ENCODE peak calls at places on chromosomes 1 and 21, in seven cellular contexts. T, Q, N, W, R, Y and Z are unnamed samples.

GRCh38 chr1:192788184-192788583 is 20.7 kb upstream of the RGS2 start:
- DNase-seq in W (peak; percentile 87), R (peak; percentile 35), Y (peak; percentile 14), T (peak; percentile 23), N (peak; percentile 61), Q (peak; percentile 47), Z (peak; percentile 76)

GRCh38 chr1:67299296-67299695 is 8.4 kb upstream of the IL12RB2 start:
- DNase-seq in Y (no peak), N (no peak), T (no peak), Q (no peak), W (no peak), R (no peak), Z (no peak)

GRCh38 chr1:87086120-87086519 is 171.7 kb downstream of the HS2ST1 start:
- DNase-seq in Y (no peak), N (no peak), Q (no peak), W (no peak), R (no peak), T (no peak), Z (no peak)

GRCh38 chr1:65681101-65681500 is 111.6 kb upstream of the PDE4B start:
- DNase-seq in Q (peak; percentile 34), N (no peak), W (peak; percentile 81), Y (no peak), R (no peak), T (no peak), Z (peak; percentile 68)

GRCh38 chr1:14780271-14780670 is 181.8 kb downstream of the KAZN start:
- DNase-seq in W (no peak), T (no peak), N (peak; percentile 96), Q (no peak), Y (peak; percentile 46), R (no peak), Z (no peak)

GRCh38 chr1:92748138-92748537 is 36.8 kb downstream of the EVI5 start:
- DNase-seq in W (no peak), Q (no peak), Y (no peak), T (no peak), N (no peak), R (no peak), Z (no peak)

GRCh38 chr1:116130376-116130775 is 19.2 kb downstream of the MAB21L3 start:
- DNase-seq in N (no peak), Y (no peak), Q (no peak), T (no peak), W (no peak), R (no peak), Z (no peak)

GRCh38 chr21:43882952-43883492 is 18.0 kb downstream of the AGPAT3 start:
- DNase-seq in Q (no peak), N (no peak), W (no peak), Y (no peak), R (no peak), T (no peak), Z (no peak)

GRCh38 chr1:235415008-235415904 is 48.0 kb downstream of the TBCE start:
- DNase-seq in T (peak; percentile 63), W (peak; percentile 72), Y (peak; percentile 74), N (peak; percentile 80), R (no peak), Q (peak; percentile 86), Z (peak; percentile 84)

GRCh38 chr1:47688161-47688560 is 250.3 kb downstream of the FOXD2 start:
- DNase-seq in Q (no peak), N (no peak), Y (no peak), R (no peak), T (peak; percentile 13), W (no peak), Z (no peak)

GRCh38 chr1:44010935-44011610 is 19.7 kb downstream of the CCDC24 start:
- DNase-seq in Q (no peak), W (no peak), Y (no peak), N (no peak), R (no peak), T (no peak), Z (no peak)

GRCh38 chr1:27509127-27510080 is 19.4 kb upstream of the WASF2 start:
- DNase-seq in N (no peak), Y (peak; percentile 20), Q (no peak), W (no peak), R (no peak), T (peak; percentile 80), Z (no peak)

GRCh38 chr1:62304515-62304914 is 14.7 kb downstream of the KANK4 start:
- DNase-seq in N (no peak), R (no peak), W (no peak), Q (no peak), Y (no peak), T (no peak), Z (no peak)

GRCh38 chr1:178344513-178345077 is 152.2 kb downstream of the CLEC20A start:
- DNase-seq in Y (peak; percentile 11), T (peak; percentile 29), N (peak; percentile 82), R (peak; percentile 89), W (peak; percentile 76), Q (peak; percentile 97), Z (peak; percentile 81)

GRCh38 chr1:18602533-18603211 is 28.0 kb upstream of the PAX7 start:
- DNase-seq in N (no peak), Y (no peak), R (no peak), W (no peak), Q (no peak), T (no peak), Z (no peak)

GRCh38 chr1:180167021-180167701 is 12.5 kb downstream of the QSOX1 start:
- DNase-seq in T (no peak), N (no peak), Y (no peak), Q (peak; percentile 47), R (no peak), W (no peak), Z (no peak)

GRCh38 chr1:63728611-63729226 is 45.1 kb upstream of the ROR1 start:
- DNase-seq in T (no peak), W (no peak), Y (no peak), N (no peak), Q (no peak), R (no peak), Z (no peak)

GRCh38 chr1:200290010-200290685 is 119.7 kb downstream of the ZNF281 start:
- DNase-seq in N (peak; percentile 27), Y (peak; percentile 27), T (no peak), R (no peak), Q (no peak), W (peak; percentile 1), Z (no peak)

GRCh38 chr1:24424207-24424606 is 8.6 kb downstream of the NIPAL3 start:
- DNase-seq in T (no peak), R (no peak), N (no peak), Y (no peak), Q (no peak), W (no peak), Z (no peak)

GRCh38 chr1:61692155-61692783 is 32.7 kb downstream of the TM2D1 start:
- DNase-seq in Y (no peak), R (no peak), W (peak; percentile 45), N (no peak), Q (peak; percentile 61), T (peak; percentile 39), Z (peak; percentile 49)

GRCh38 chr1:69497847-69498246 is 69.9 kb upstream of the LRRC7 start:
- DNase-seq in N (no peak), Q (no peak), T (no peak), W (peak; percentile 29), R (no peak), Y (no peak), Z (no peak)

GRCh38 chr1:69499203-69499803 is 68.4 kb upstream of the LRRC7 start:
- DNase-seq in T (no peak), R (no peak), Y (peak; percentile 30), W (peak; percentile 33), N (no peak), Q (no peak), Z (peak; percentile 7)

GRCh38 chr1:69492286-69492685 is 75.4 kb upstream of the LRRC7 start:
- DNase-seq in T (no peak), Y (no peak), Q (no peak), N (no peak), W (peak; percentile 24), R (no peak), Z (peak; percentile 2)

DNA sequence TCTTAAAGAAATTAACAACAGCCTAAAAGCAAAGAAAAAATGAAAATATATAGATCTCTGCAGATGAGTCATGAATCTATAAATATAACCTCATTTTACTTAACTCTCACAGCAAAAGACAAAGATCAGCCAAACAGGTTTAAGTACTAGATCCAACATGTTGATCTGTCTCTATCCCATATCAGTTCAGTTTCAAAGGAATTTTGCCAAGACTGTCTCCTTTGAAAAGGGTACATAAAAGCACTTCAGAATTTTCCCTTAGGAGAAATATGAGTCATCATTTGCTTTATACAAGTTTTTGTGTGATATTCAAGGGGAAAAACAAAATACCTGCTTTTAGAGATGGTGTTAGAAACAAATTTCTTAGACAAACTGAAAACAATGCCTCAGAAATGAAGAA is 73.6 kb upstream of the LRRC7 start:
- DNase-seq in R (no peak), T (no peak), W (no peak), Y (no peak), N (no peak), Q (no peak), Z (peak; percentile 31)
- TF ChIP-seq CTCF in R (no peak), T (no peak), W (no peak), Y (no peak), N (no peak), Q (no peak), Z (no peak)

DNA sequence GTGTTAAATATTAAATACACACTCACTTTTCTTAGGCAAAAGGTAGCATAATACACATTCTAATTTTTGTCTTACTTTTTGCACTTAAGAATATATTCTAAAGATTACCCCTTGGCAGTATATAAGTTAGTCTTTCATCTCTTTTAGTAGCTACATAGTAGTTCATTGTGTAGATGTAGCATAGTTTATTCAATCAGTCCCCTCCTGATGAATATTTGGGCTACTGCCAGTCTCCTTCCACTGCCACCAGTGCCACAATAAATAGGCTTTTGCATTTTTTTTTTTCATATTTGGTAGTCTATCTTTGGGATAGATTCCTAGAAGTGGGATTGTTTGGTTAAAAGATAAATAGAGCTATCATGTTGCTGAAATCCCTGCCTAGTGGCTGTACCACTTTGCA is 388.8 kb upstream of the RUNX1 start:
- DNase-seq in Y (no peak), R (no peak), T (no peak), W (no peak), Q (no peak), N (no peak), Z (no peak)
- H3K4me3 ChIP-seq in Y (no peak overlapping the region), R (no peak overlapping the region), T (no peak overlapping the region), W (no peak overlapping the region), Q (no peak overlapping the region), N (no peak overlapping the region), Z (no peak overlapping the region)

GRCh38 chr1:151846062-151846568 is 6.5 kb upstream of the C2CD4D start:
- DNase-seq in T (no peak), Q (peak; percentile 52), W (peak; percentile 80), N (peak; percentile 55), R (no peak), Y (peak; percentile 72), Z (peak; percentile 41)
- TF ChIP-seq CTCF in T (no peak), Q (no peak), W (peak; percentile 44), N (no peak), R (peak; percentile 4), Y (peak; percentile 46), Z (no peak)

GRCh38 chr1:30720271-30721223 is 2.8 kb downstream of the MATN1 start:
- DNase-seq in W (no peak), N (no peak), T (no peak), R (no peak), Q (no peak), Y (no peak), Z (no peak)

GRCh38 chr1:30723296-30723897 is at the start of gene MATN1:
- DNase-seq in R (no peak), Q (no peak), W (no peak), T (no peak), N (no peak), Y (no peak), Z (no peak)

GRCh38 chr1:30722175-30722537 is 1.2 kb downstream of the MATN1 start:
- DNase-seq in N (no peak), R (no peak), W (no peak), Q (no peak), T (peak; percentile 52), Y (no peak), Z (no peak)

GRCh38 chr1:30719406-30720270 is 3.7 kb downstream of the MATN1 start:
- DNase-seq in W (no peak), Y (no peak), T (no peak), R (no peak), N (peak; percentile 80), Q (peak; percentile 58), Z (no peak)

GRCh38 chr1:30721311-30722174 is 1.8 kb downstream of the MATN1 start:
- DNase-seq in T (no peak), Q (no peak), W (no peak), N (no peak), Y (no peak), R (no peak), Z (no peak)
- H3K4me3 ChIP-seq in T (no peak overlapping the region), Q (no peak overlapping the region), W (no peak overlapping the region), N (no peak overlapping the region), Y (no peak overlapping the region), R (no peak overlapping the region), Z (no peak overlapping the region)